ENCODE peak calls at places on chromosome 3, in six cellular contexts. K is SK-N-SH, Z is transverse colon, F is H1, W is upper lobe of left lung, S is suprapubic skin. Q is an unnamed sample.

GRCh38 chr3:129442486-129442885 is 2.5 kb downstream of the IFT122 start:
- DNase-seq in S (no peak), Z (no peak), W (no peak), K (no peak), F (no peak), Q (no peak)

GRCh38 chr3:72816843-72817485 is 31.3 kb downstream of the SHQ1 start:
- DNase-seq in S (no peak), F (no peak), Z (no peak), W (no peak), K (no peak), Q (no peak)

GRCh38 chr3:148329481-148330220 is 368.1 kb upstream of the AGTR1 start:
- DNase-seq in Z (no peak), W (no peak), S (no peak), F (no peak), K (no peak), Q (no peak)

GRCh38 chr3:143001034-143001368 is 369 bp upstream of the U2SURP start:
- DNase-seq in S (peak), K (no peak), W (no peak), F (no peak), Z (no peak), Q (no peak)

GRCh38 chr3:197331131-197331530 is 32.7 kb upstream of the DLG1 start:
- DNase-seq in S (no peak), W (no peak), F (no peak), Z (no peak), K (no peak), Q (no peak)

GRCh38 chr3:133949438-133949837 is 53.8 kb upstream of the RAB6B start:
- DNase-seq in W (no peak), S (no peak), Z (no peak), F (no peak), K (no peak), Q (no peak)

GRCh38 chr3:54888873-54889272 is 39.0 kb downstream of the LRTM1 start:
- DNase-seq in W (no peak), Z (no peak), K (no peak), F (no peak), S (no peak), Q (no peak)

GRCh38 chr3:133840055-133840737 is 34.6 kb downstream of the SRPRB start:
- DNase-seq in K (no peak), Z (no peak), F (no peak), S (peak), W (no peak), Q (no peak)

GRCh38 chr3:196219194-196219969 is 3.0 kb downstream of the SLC51A start:
- DNase-seq in W (no peak), F (no peak), K (peak), Z (peak), S (no peak), Q (no peak)

DNA sequence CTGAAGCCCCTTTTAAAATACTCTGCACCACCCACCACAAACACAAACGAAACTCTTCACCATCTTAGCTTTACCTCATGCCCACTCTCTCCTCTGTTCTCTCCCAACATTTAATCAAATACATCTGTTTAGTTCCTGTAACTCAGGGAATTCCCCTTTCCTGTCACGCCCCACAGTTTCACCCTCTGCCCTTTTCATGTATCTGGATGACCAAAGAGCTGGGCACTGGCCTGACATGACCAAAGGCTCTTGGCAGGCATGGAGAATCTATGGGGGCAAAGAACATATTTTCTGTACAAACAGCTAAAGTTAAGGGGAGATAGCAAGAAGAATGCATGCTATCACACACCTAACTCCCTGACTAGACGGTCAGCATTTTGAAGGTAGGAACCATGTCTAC is 270.0 kb downstream of the TBL1XR1 start:
- DNase-seq in K (no peak), Z (no peak), W (no peak), F (no peak), S (no peak), Q (no peak)
- TF ChIP-seq EP300 in K (no peak), Z (no peak), W (no peak), F (no peak), S (no peak), Q (no peak)

GRCh38 chr3:131053021-131053420 is 26.3 kb downstream of the NEK11 start:
- DNase-seq in Z (no peak), F (no peak), W (no peak), S (no peak), K (peak), Q (no peak)
- TF ChIP-seq CTCF in Z (no peak), F (no peak), W (no peak), S (no peak), K (peak), Q (no peak)

DNA sequence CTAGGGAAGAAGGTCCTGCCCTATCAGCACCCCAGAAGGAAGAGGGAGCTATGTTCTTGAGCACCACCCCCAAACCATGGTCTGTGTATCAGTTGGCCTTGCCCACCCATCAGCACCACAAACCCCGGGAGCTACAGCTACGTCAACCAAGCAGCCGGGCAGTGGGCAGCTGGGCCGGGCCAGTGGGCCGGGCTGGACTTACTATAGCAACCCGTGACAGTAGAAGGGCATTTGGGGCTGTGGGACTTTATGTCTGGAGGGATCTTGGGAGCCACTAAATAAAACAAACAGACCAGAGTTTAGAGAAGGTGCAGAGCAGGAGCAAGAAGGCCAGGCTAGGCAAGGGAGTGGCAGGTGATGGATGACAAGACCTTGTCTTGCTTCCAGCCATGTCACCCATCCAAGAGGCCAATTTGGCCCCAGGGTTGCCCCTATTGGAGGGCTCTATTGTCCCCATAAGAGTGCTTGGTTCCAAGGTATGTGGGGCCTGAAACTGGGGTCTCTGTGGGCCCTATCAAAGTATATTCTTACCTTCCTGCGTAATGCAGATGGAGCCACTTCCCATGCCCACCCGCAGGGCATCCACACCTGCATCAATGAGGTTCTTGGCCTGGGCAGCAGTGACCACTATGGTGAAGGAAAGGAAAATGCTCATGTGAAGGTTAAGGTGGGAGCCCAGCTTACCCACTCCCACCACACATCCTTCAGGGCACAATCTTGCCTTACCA is 3.2 kb downstream of the IMPDH2 start:
- DNase-seq in K (no peak), W (peak), Z (no peak), S (no peak), F (no peak), Q (no peak)
- TF ChIP-seq POLR2AphosphoS5 in K (no peak), W (no peak), Z (no peak), S (no peak), F (peak), Q (no peak)

DNA sequence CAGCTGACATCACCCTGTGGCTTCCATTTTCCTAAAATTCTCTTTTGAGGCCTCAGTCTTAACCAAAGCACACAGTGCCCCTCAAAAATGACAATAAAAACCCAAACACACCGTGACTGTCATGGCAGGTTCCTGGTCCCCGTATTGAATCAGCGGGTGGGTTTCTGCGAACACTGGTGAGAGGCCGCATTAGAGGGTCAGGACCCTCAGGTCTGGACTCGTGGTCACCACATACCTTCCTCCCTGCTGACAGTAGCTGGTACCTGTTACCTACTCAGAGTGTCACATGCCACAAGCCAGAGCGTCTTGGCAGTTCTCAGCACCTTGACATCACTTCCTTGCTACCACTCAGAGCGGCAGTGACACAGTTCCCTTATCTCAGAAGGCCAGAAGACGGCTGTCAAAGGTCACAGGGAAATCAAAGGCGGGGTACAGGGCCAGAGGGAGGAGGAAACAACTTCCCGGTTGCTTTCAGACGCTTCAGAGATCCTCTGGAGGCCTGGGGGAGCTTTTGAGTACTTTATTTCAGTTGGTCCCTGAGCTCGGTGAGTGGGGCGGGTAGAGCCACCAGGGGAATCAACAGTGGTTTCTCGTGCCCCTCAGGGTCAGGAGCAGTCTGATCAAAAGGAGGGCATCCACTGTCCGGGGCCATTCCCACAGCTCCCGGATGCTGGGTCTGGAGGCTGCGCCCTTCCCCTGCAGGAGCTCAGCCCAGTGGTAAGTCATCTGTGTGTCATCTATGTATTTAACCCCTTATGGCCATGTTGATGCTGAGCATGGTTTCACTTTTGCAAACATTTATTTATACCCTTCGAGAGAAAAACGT is at the start of the genes CCR5AS and CCRL2:
- DNase-seq in F (no peak), Z (peak), W (peak), K (no peak), S (no peak), Q (peak)
- TF ChIP-seq EP300 in F (no peak), Z (no peak), W (peak), K (no peak), S (no peak), Q (no peak)

GRCh38 chr3:65914032-65914739 is 124.5 kb downstream of the MAGI1 start:
- DNase-seq in W (no peak), S (no peak), K (no peak), Z (no peak), F (no peak), Q (no peak)
- TF ChIP-seq CTCF in W (no peak), S (no peak), K (peak), Z (no peak), F (peak), Q (no peak)

DNA sequence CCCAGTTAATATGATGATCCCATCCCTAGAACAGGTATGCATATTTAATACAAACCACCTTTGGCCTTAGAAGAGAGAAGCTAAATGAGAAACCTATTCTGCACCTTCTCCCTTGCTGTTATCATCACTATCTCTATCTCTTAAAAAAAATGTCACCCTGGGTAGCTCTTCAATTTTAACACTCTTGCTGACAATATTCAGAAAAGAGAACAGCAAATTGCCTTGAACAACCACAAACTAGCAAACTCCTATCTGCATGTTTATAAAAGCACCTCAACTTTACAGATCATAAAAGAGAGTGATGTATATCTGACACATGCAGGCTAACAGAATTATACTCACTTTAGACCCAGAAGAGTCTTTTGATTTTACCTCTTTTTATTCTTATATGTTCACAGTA is 7.4 kb downstream of the TOP2B start:
- DNase-seq in W (no peak), Z (no peak), S (no peak), F (no peak), K (no peak), Q (no peak)
- TF ChIP-seq POLR2AphosphoS5 in W (no peak), Z (no peak), S (no peak), F (no peak), K (no peak), Q (no peak)

GRCh38 chr3:132262956-132263355 is 54.3 kb upstream of the ACP3 start:
- DNase-seq in F (no peak), Z (no peak), S (no peak), K (no peak), W (no peak), Q (no peak)
- TF ChIP-seq EP300 in F (no peak), Z (no peak), S (no peak), K (no peak), W (no peak), Q (no peak)

Q was measured in stomach.